ENCODE peak calls at places on chromosomes 11 and 22, in nine cellular contexts. One of them, this sample, is unnamed.
A peak's percentile ranks its signal among the peaks of the same experiment; 100 is the strongest.

GRCh38 chr22:46866591-46866990 is 104.1 kb downstream of the TBC1D22A start:
- DNase-seq in SK-N-MC: no peak
- DNase-seq in CD8-positive, alpha-beta T cell: no peak
- DNase-seq in gastrocnemius medialis: no peak
- DNase-seq in astrocyte: peak; percentile 93
- DNase-seq in fibroblast of lung: peak; percentile 75
- DNase-seq in tibial artery: no peak
- DNase-seq in body of pancreas: no peak
- DNase-seq in upper lobe of left lung: no peak
- DNase-seq in this sample: no peak

GRCh38 chr11:31884080-31884479 is 73.0 kb upstream of the PAX6 start:
- DNase-seq in CD8-positive, alpha-beta T cell: no peak
- DNase-seq in astrocyte: no peak
- DNase-seq in body of pancreas: no peak
- DNase-seq in gastrocnemius medialis: no peak
- DNase-seq in tibial artery: no peak
- DNase-seq in fibroblast of lung: no peak
- DNase-seq in upper lobe of left lung: no peak
- DNase-seq in SK-N-MC: no peak
- DNase-seq in this sample: no peak

GRCh38 chr11:119023741-119024140 is 5.2 kb downstream of the TRAPPC4 start:
- DNase-seq in astrocyte: peak; percentile 37
- DNase-seq in SK-N-MC: no peak
- DNase-seq in upper lobe of left lung: no peak
- DNase-seq in body of pancreas: no peak
- DNase-seq in tibial artery: no peak
- DNase-seq in gastrocnemius medialis: no peak
- DNase-seq in CD8-positive, alpha-beta T cell: no peak
- DNase-seq in fibroblast of lung: no peak
- DNase-seq in this sample: no peak

GRCh38 chr11:73226297-73227006 is 8.4 kb downstream of the P2RY2 start:
- DNase-seq in upper lobe of left lung: no peak
- DNase-seq in astrocyte: no peak
- DNase-seq in tibial artery: no peak
- DNase-seq in CD8-positive, alpha-beta T cell: no peak
- DNase-seq in gastrocnemius medialis: peak; percentile 7
- DNase-seq in fibroblast of lung: no peak
- DNase-seq in body of pancreas: no peak
- DNase-seq in SK-N-MC: no peak
- DNase-seq in this sample: no peak

GRCh38 chr11:2816941-2817421 is 68.6 kb downstream of the CDKN1C start:
- DNase-seq in fibroblast of lung: peak; percentile 85
- DNase-seq in upper lobe of left lung: no peak
- DNase-seq in body of pancreas: no peak
- DNase-seq in SK-N-MC: no peak
- DNase-seq in tibial artery: no peak
- DNase-seq in gastrocnemius medialis: no peak
- DNase-seq in astrocyte: peak; percentile 83
- DNase-seq in CD8-positive, alpha-beta T cell: no peak
- DNase-seq in this sample: no peak

GRCh38 chr11:95703059-95703458 is 86.5 kb downstream of the FAM76B start:
- DNase-seq in tibial artery: no peak
- DNase-seq in gastrocnemius medialis: no peak
- DNase-seq in body of pancreas: no peak
- DNase-seq in SK-N-MC: no peak
- DNase-seq in fibroblast of lung: no peak
- DNase-seq in astrocyte: no peak
- DNase-seq in upper lobe of left lung: no peak
- DNase-seq in CD8-positive, alpha-beta T cell: no peak
- DNase-seq in this sample: no peak

GRCh38 chr11:128339721-128340271 is 247.6 kb downstream of the ETS1 start:
- DNase-seq in CD8-positive, alpha-beta T cell: no peak
- DNase-seq in tibial artery: no peak
- DNase-seq in SK-N-MC: no peak
- DNase-seq in gastrocnemius medialis: no peak
- DNase-seq in astrocyte: no peak
- DNase-seq in upper lobe of left lung: no peak
- DNase-seq in fibroblast of lung: no peak
- DNase-seq in body of pancreas: no peak
- DNase-seq in this sample: no peak

GRCh38 chr11:45805305-45806071 is 539 bp downstream of the SLC35C1 start:
- DNase-seq in body of pancreas: peak; percentile 51
- DNase-seq in upper lobe of left lung: peak; percentile 48
- DNase-seq in gastrocnemius medialis: peak; percentile 32
- DNase-seq in CD8-positive, alpha-beta T cell: no peak
- DNase-seq in astrocyte: peak; percentile 80
- DNase-seq in SK-N-MC: no peak
- DNase-seq in tibial artery: peak; percentile 44
- DNase-seq in fibroblast of lung: peak; percentile 63
- DNase-seq in this sample: no peak

GRCh38 chr22:38068641-38069371 is 11.6 kb downstream of the PICK1 start:
- DNase-seq in CD8-positive, alpha-beta T cell: no peak
- DNase-seq in tibial artery: no peak
- DNase-seq in upper lobe of left lung: no peak
- DNase-seq in gastrocnemius medialis: peak; percentile 67
- DNase-seq in fibroblast of lung: no peak
- DNase-seq in astrocyte: no peak
- DNase-seq in SK-N-MC: no peak
- DNase-seq in body of pancreas: no peak
- DNase-seq in this sample: no peak

GRCh38 chr22:38067771-38068360 is 10.7 kb downstream of the PICK1 start:
- DNase-seq in CD8-positive, alpha-beta T cell: no peak
- DNase-seq in gastrocnemius medialis: peak; percentile 66
- DNase-seq in astrocyte: no peak
- DNase-seq in body of pancreas: no peak
- DNase-seq in tibial artery: no peak
- DNase-seq in SK-N-MC: no peak
- DNase-seq in upper lobe of left lung: no peak
- DNase-seq in fibroblast of lung: no peak
- DNase-seq in this sample: no peak

GRCh38 chr22:38065539-38065938 is 8.3 kb downstream of the PICK1 start:
- DNase-seq in upper lobe of left lung: no peak
- DNase-seq in CD8-positive, alpha-beta T cell: no peak
- DNase-seq in fibroblast of lung: no peak
- DNase-seq in body of pancreas: no peak
- DNase-seq in SK-N-MC: no peak
- DNase-seq in gastrocnemius medialis: no peak
- DNase-seq in astrocyte: no peak
- DNase-seq in tibial artery: no peak
- DNase-seq in this sample: no peak

GRCh38 chr22:38066381-38067027 is 9.3 kb downstream of the PICK1 start:
- DNase-seq in gastrocnemius medialis: no peak
- DNase-seq in tibial artery: no peak
- DNase-seq in astrocyte: no peak
- DNase-seq in SK-N-MC: no peak
- DNase-seq in fibroblast of lung: no peak
- DNase-seq in upper lobe of left lung: no peak
- DNase-seq in CD8-positive, alpha-beta T cell: no peak
- DNase-seq in body of pancreas: no peak
- DNase-seq in this sample: no peak

DNA sequence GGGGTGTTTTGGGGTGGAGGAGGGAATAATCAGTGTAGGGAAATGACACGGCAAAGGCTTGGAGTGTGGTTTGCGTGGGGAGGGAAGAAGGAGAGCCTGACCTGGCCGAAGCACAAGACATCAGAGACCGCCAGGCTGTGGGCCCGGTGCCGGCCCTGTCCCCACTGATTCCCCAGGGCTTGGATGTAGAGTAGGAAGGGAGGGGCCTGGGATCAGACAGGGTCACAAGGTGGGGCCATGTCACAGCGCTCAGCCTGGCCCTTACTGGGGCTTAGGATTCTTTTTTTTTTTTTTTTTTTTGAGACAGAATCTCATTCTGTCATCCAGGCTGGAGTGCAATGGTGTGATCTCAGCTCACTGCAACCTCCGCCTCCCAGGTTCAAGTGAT is 9.8 kb downstream of the PICK1 start:
- DNase-seq in upper lobe of left lung: no peak
- DNase-seq in SK-N-MC: no peak
- DNase-seq in fibroblast of lung: no peak
- DNase-seq in tibial artery: no peak
- DNase-seq in CD8-positive, alpha-beta T cell: no peak
- DNase-seq in body of pancreas: no peak
- DNase-seq in gastrocnemius medialis: peak; percentile 76
- DNase-seq in astrocyte: no peak
- DNase-seq in this sample: no peak
- H3K36me3 ChIP-seq in upper lobe of left lung: peaks cover 74% of the 10 kb centered on the region
- H3K36me3 ChIP-seq in SK-N-MC: peaks cover 5% of the 10 kb centered on the region
- H3K36me3 ChIP-seq in fibroblast of lung: no peaks in the 10 kb centered on the region
- H3K36me3 ChIP-seq in tibial artery: peaks cover 35% of the 10 kb centered on the region
- H3K36me3 ChIP-seq in CD8-positive, alpha-beta T cell: peaks cover 8% of the 10 kb centered on the region
- H3K36me3 ChIP-seq in body of pancreas: no peaks in the 10 kb centered on the region
- H3K36me3 ChIP-seq in gastrocnemius medialis: no peaks in the 10 kb centered on the region
- H3K36me3 ChIP-seq in astrocyte: no peaks in the 10 kb centered on the region
- H3K36me3 ChIP-seq in this sample: peaks cover 13% of the 10 kb centered on the region

GRCh38 chr11:117194267-117194666 is 4.9 kb upstream of the TAGLN start:
- DNase-seq in body of pancreas: no peak
- DNase-seq in astrocyte: no peak
- DNase-seq in gastrocnemius medialis: no peak
- DNase-seq in CD8-positive, alpha-beta T cell: no peak
- DNase-seq in upper lobe of left lung: no peak
- DNase-seq in tibial artery: no peak
- DNase-seq in fibroblast of lung: no peak
- DNase-seq in SK-N-MC: no peak
- DNase-seq in this sample: no peak

GRCh38 chr11:117191680-117192400 is 7.3 kb upstream of the TAGLN start:
- DNase-seq in fibroblast of lung: no peak
- DNase-seq in CD8-positive, alpha-beta T cell: no peak
- DNase-seq in tibial artery: peak; percentile 19
- DNase-seq in SK-N-MC: no peak
- DNase-seq in body of pancreas: no peak
- DNase-seq in gastrocnemius medialis: peak; percentile 9
- DNase-seq in astrocyte: no peak
- DNase-seq in upper lobe of left lung: no peak
- DNase-seq in this sample: no peak

GRCh38 chr11:117195208-117195607 is 4.0 kb upstream of the TAGLN start:
- DNase-seq in astrocyte: no peak
- DNase-seq in body of pancreas: peak; percentile 54
- DNase-seq in upper lobe of left lung: no peak
- DNase-seq in SK-N-MC: no peak
- DNase-seq in fibroblast of lung: no peak
- DNase-seq in tibial artery: no peak
- DNase-seq in CD8-positive, alpha-beta T cell: no peak
- DNase-seq in gastrocnemius medialis: no peak
- DNase-seq in this sample: no peak

GRCh38 chr11:117192401-117192875 is 6.7 kb upstream of the TAGLN start:
- DNase-seq in CD8-positive, alpha-beta T cell: no peak
- DNase-seq in gastrocnemius medialis: no peak
- DNase-seq in astrocyte: no peak
- DNase-seq in body of pancreas: no peak
- DNase-seq in upper lobe of left lung: no peak
- DNase-seq in SK-N-MC: no peak
- DNase-seq in tibial artery: peak; percentile 16
- DNase-seq in fibroblast of lung: no peak
- DNase-seq in this sample: no peak

GRCh38 chr11:117193130-117194020 is 5.8 kb upstream of the TAGLN start:
- DNase-seq in fibroblast of lung: no peak
- DNase-seq in tibial artery: no peak
- DNase-seq in CD8-positive, alpha-beta T cell: no peak
- DNase-seq in upper lobe of left lung: no peak
- DNase-seq in body of pancreas: no peak
- DNase-seq in gastrocnemius medialis: no peak
- DNase-seq in astrocyte: no peak
- DNase-seq in SK-N-MC: no peak
- DNase-seq in this sample: no peak
- H3K36me3 ChIP-seq in fibroblast of lung: peaks cover 23% of the 10 kb centered on the region
- H3K36me3 ChIP-seq in tibial artery: peaks cover 75% of the 10 kb centered on the region
- H3K36me3 ChIP-seq in CD8-positive, alpha-beta T cell: peaks cover 4% of the 10 kb centered on the region
- H3K36me3 ChIP-seq in upper lobe of left lung: peaks cover 73% of the 10 kb centered on the region
- H3K36me3 ChIP-seq in body of pancreas: no peaks in the 10 kb centered on the region
- H3K36me3 ChIP-seq in gastrocnemius medialis: no peaks in the 10 kb centered on the region
- H3K36me3 ChIP-seq in astrocyte: peaks cover 17% of the 10 kb centered on the region
- H3K36me3 ChIP-seq in SK-N-MC: no peaks in the 10 kb centered on the region
- H3K36me3 ChIP-seq in this sample: peaks cover 10% of the 10 kb centered on the region

GRCh38 chr11:47177846-47178245 is 1.2 kb upstream of the ARFGAP2 start:
- DNase-seq in SK-N-MC: no peak
- DNase-seq in CD8-positive, alpha-beta T cell: no peak
- DNase-seq in upper lobe of left lung: no peak
- DNase-seq in fibroblast of lung: no peak
- DNase-seq in body of pancreas: no peak
- DNase-seq in tibial artery: no peak
- DNase-seq in gastrocnemius medialis: peak; percentile 74
- DNase-seq in astrocyte: no peak
- DNase-seq in this sample: no peak

GRCh38 chr11:47177229-47177845 is 658 bp upstream of the ARFGAP2 start:
- DNase-seq in body of pancreas: peak; percentile 77
- DNase-seq in SK-N-MC: peak; percentile 48
- DNase-seq in fibroblast of lung: peak; percentile 82
- DNase-seq in CD8-positive, alpha-beta T cell: peak; percentile 72
- DNase-seq in astrocyte: peak; percentile 58
- DNase-seq in gastrocnemius medialis: peak; percentile 83
- DNase-seq in tibial artery: peak; percentile 77
- DNase-seq in upper lobe of left lung: peak; percentile 73
- DNase-seq in this sample: no peak

GRCh38 chr11:47176328-47177228 is at the start of gene ARFGAP2:
- DNase-seq in gastrocnemius medialis: peak; percentile 97
- DNase-seq in fibroblast of lung: peak; percentile 95
- DNase-seq in body of pancreas: peak; percentile 97
- DNase-seq in astrocyte: peak; percentile 86
- DNase-seq in CD8-positive, alpha-beta T cell: peak; percentile 95
- DNase-seq in tibial artery: peak; percentile 97
- DNase-seq in SK-N-MC: peak; percentile 24
- DNase-seq in upper lobe of left lung: peak; percentile 98
- DNase-seq in this sample: peak; percentile 85

GRCh38 chr11:47178305-47178704 is 1.6 kb upstream of the ARFGAP2 start:
- DNase-seq in CD8-positive, alpha-beta T cell: no peak
- DNase-seq in tibial artery: no peak
- DNase-seq in SK-N-MC: no peak
- DNase-seq in astrocyte: no peak
- DNase-seq in upper lobe of left lung: no peak
- DNase-seq in gastrocnemius medialis: no peak
- DNase-seq in fibroblast of lung: no peak
- DNase-seq in body of pancreas: no peak
- DNase-seq in this sample: no peak

DNA sequence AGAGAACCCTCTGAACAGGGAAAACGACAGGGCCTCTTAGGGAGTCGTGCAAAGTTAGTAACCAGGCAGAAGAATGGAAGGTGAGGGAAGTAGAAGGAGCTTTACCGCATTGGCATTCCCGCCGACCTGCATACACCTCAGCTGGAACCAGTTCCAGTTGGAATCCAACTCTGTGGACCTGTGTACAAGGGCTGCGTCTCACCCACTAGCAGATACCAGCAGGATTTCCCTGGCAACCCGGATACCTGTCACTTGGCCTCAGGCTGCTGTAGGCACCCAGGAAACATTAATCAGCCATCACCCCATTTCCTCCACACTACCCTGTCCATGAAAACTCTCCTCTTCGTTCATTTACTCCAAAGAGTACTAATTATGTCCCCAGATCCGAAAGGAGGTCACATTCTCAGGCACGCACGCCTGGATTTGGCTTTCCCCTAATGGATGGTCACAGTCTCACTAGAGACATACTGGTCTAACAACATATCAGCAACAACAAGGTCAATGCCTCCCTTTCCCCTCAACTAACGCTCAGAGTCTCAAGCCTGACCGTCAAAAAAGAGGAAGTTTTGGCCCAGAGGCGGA is 842 bp downstream of the ARFGAP2 start:
- DNase-seq in CD8-positive, alpha-beta T cell: no peak
- DNase-seq in astrocyte: no peak
- DNase-seq in body of pancreas: no peak
- DNase-seq in tibial artery: no peak
- DNase-seq in fibroblast of lung: no peak
- DNase-seq in SK-N-MC: no peak
- DNase-seq in gastrocnemius medialis: peak; percentile 12
- DNase-seq in upper lobe of left lung: no peak
- DNase-seq in this sample: no peak
- H3K36me3 ChIP-seq in CD8-positive, alpha-beta T cell: peaks cover 34% of the 10 kb centered on the region
- H3K36me3 ChIP-seq in astrocyte: peaks cover 37% of the 10 kb centered on the region
- H3K36me3 ChIP-seq in body of pancreas: no peaks in the 10 kb centered on the region
- H3K36me3 ChIP-seq in tibial artery: peaks cover 41% of the 10 kb centered on the region
- H3K36me3 ChIP-seq in fibroblast of lung: peaks cover 19% of the 10 kb centered on the region
- H3K36me3 ChIP-seq in SK-N-MC: peaks cover 43% of the 10 kb centered on the region
- H3K36me3 ChIP-seq in gastrocnemius medialis: no peaks in the 10 kb centered on the region
- H3K36me3 ChIP-seq in upper lobe of left lung: peaks cover 46% of the 10 kb centered on the region
- H3K36me3 ChIP-seq in this sample: peaks cover 40% of the 10 kb centered on the region

GRCh38 chr11:61861634-61862033 is 29.7 kb downstream of the FADS3 start:
- DNase-seq in SK-N-MC: no peak
- DNase-seq in astrocyte: no peak
- DNase-seq in upper lobe of left lung: no peak
- DNase-seq in CD8-positive, alpha-beta T cell: no peak
- DNase-seq in gastrocnemius medialis: no peak
- DNase-seq in tibial artery: no peak
- DNase-seq in body of pancreas: no peak
- DNase-seq in fibroblast of lung: no peak
- DNase-seq in this sample: no peak
- H3K36me3 ChIP-seq in SK-N-MC: peaks cover 81% of the 10 kb centered on the region
- H3K36me3 ChIP-seq in astrocyte: peaks cover 22% of the 10 kb centered on the region
- H3K36me3 ChIP-seq in upper lobe of left lung: peaks cover 50% of the 10 kb centered on the region
- H3K36me3 ChIP-seq in CD8-positive, alpha-beta T cell: no peaks in the 10 kb centered on the region
- H3K36me3 ChIP-seq in gastrocnemius medialis: no peaks in the 10 kb centered on the region
- H3K36me3 ChIP-seq in tibial artery: peaks cover 72% of the 10 kb centered on the region
- H3K36me3 ChIP-seq in body of pancreas: no peaks in the 10 kb centered on the region
- H3K36me3 ChIP-seq in fibroblast of lung: peaks cover 50% of the 10 kb centered on the region
- H3K36me3 ChIP-seq in this sample: peaks cover 48% of the 10 kb centered on the region